ENCODE peak calls at places on chromosomes 3 and 15, in ten cellular contexts. F, K, C, H, V, L, E, U, J and S are unnamed samples.

GRCh38 chr15:67043939-67044771 is 21.2 kb upstream of the SMAD3 start:
- DNase-seq in K (no peak), J (no peak), E (peak), U (no peak), H (peak), L (no peak), C (no peak), V (peak), F (peak), S (peak)

GRCh38 chr3:185283374-185283935 is 29.6 kb upstream of the EHHADH start:
- DNase-seq in H (peak), J (no peak), C (no peak), F (no peak), U (no peak), L (no peak), K (no peak), V (peak), E (peak), S (no peak)

GRCh38 chr3:171189394-171189793 is 162.9 kb upstream of the SLC2A2 start:
- DNase-seq in H (no peak), V (no peak), J (no peak), F (no peak), C (no peak), K (no peak), L (no peak), E (no peak), U (no peak), S (no peak)

GRCh38 chr3:50418845-50419244 is 59.5 kb upstream of the TMEM115 start:
- DNase-seq in V (no peak), C (no peak), K (no peak), L (no peak), F (no peak), H (no peak), E (peak), U (no peak), J (no peak), S (no peak)

GRCh38 chr15:23687143-23687470 is at the start of gene NDN:
- DNase-seq in H (no peak), E (peak), C (no peak), U (peak), J (no peak), F (peak), V (no peak), K (no peak), L (peak), S (no peak)

GRCh38 chr15:31328999-31329639 is 2.5 kb downstream of the KLF13 start:
- DNase-seq in J (no peak), V (peak), L (peak), C (no peak), H (peak), F (peak), U (peak), K (no peak), E (no peak), S (no peak)

GRCh38 chr15:28125673-28126651 is 26.8 kb upstream of the OCA2 start:
- DNase-seq in E (peak), L (no peak), J (no peak), U (no peak), K (peak), C (no peak), H (peak), V (peak), F (peak), S (peak)

GRCh38 chr3:32794487-32795308 is 23.1 kb upstream of the TRIM71 start:
- DNase-seq in K (no peak), F (no peak), C (no peak), L (no peak), U (peak), H (no peak), J (no peak), V (peak), E (no peak), S (no peak)

GRCh38 chr3:142180761-142181362 is 31.5 kb upstream of the TFDP2 start:
- DNase-seq in L (peak), E (peak), V (peak), C (no peak), J (no peak), H (peak), F (peak), K (no peak), U (no peak), S (peak)

GRCh38 chr3:16400143-16400935 is 113.2 kb downstream of the RFTN1 start:
- DNase-seq in V (no peak), F (no peak), J (no peak), U (no peak), C (no peak), E (no peak), H (no peak), K (no peak), L (no peak), S (no peak)

GRCh38 chr15:92069308-92070244 is 216.1 kb downstream of the SLCO3A1 start:
- DNase-seq in U (no peak), H (peak), L (no peak), C (peak), V (peak), K (no peak), E (peak), J (peak), F (no peak), S (peak)
- H3K27ac ChIP-seq in U (peak), H (peak), L (no peak), C (peak), V (no peak), K (peak), E (no peak), J (peak), F (no peak), S (peak)

GRCh38 chr3:39810647-39811161 is 1.3 kb downstream of the MYRIP start:
- DNase-seq in C (no peak), F (peak), E (no peak), K (no peak), U (no peak), J (no peak), L (no peak), H (no peak), V (no peak), S (no peak)

GRCh38 chr3:39814007-39814406 is 4.6 kb downstream of the MYRIP start:
- DNase-seq in K (no peak), C (no peak), U (no peak), L (no peak), J (no peak), H (no peak), V (no peak), E (peak), F (no peak), S (no peak)

GRCh38 chr3:39811561-39811960 is 2.2 kb downstream of the MYRIP start:
- DNase-seq in H (no peak), V (no peak), K (no peak), U (no peak), L (no peak), J (no peak), F (no peak), E (no peak), C (no peak), S (no peak)

GRCh38 chr3:39809995-39810595 is 686 bp downstream of the MYRIP start:
- DNase-seq in C (no peak), F (peak), E (no peak), L (peak), V (no peak), K (no peak), U (no peak), J (no peak), H (no peak), S (no peak)

GRCh38 chr3:39812537-39812936 is 3.1 kb downstream of the MYRIP start:
- DNase-seq in F (peak), H (no peak), K (no peak), L (peak), C (no peak), E (peak), U (no peak), V (no peak), J (no peak), S (no peak)
- TF ChIP-seq CTCF in F (peak), H (peak), K (peak), L (peak), C (peak), E (peak), U (peak), V (peak), J (peak), S (peak)

DNA sequence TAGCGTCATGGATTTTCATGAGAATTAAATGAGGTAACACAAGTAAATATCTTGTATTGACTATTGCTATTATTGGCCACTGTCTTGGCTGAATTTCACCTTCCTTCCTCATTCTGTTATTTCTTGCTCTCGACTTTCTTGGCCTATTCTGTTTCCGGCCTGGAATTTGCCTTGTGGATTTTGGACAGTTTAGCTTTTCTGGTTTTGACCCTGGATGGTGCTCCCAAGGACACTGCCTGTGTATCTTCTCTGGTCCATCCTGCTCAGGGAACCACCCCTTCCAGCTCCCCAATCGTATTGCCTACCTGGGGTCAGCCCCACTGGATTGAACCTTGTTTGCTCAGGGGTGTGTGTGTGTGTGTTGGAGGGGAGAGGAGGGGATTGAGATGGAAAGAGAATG is 376.2 kb upstream of the C2CD4B start:
- DNase-seq in K (no peak), J (no peak), F (no peak), E (no peak), U (no peak), C (no peak), V (no peak), L (no peak), H (no peak), S (no peak)
- H3K27ac ChIP-seq in K (no peak), J (peak), F (no peak), E (no peak), U (no peak), C (no peak), V (no peak), L (no peak), H (no peak), S (peak)

GRCh38 chr15:54620916-54621315 is 575.8 kb downstream of the RSL24D1 start:
- DNase-seq in U (no peak), K (no peak), E (no peak), F (no peak), L (no peak), V (no peak), J (no peak), H (no peak), C (no peak), S (no peak)
- TF ChIP-seq CTCF in U (no peak), K (no peak), E (no peak), F (no peak), L (no peak), V (no peak), J (no peak), H (no peak), C (no peak), S (no peak)

DNA sequence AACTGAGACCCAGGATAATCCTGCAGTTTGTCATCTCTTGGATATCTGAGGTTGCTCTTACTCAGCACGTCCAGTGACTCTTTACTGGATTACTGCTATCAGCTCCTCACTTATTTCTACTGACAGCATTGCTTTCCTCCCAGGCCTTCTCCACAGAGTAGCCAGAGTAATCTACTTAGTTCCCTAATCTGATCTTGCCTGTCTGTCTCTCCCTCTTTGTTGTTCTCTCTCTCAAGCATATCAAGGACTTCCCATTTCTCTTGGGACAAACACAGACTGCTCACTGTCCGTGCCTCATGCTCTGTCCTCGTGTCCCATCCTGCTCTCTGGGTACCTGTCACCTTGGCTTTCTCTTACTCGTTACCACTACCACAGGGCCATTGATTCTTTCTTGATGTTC is 376.2 kb downstream of the FEZF2 start:
- DNase-seq in U (no peak), E (no peak), L (no peak), F (no peak), K (no peak), V (no peak), C (no peak), J (no peak), H (no peak), S (no peak)
- H3K27ac ChIP-seq in U (no peak), E (peak), L (no peak), F (peak), K (no peak), V (no peak), C (peak), J (no peak), H (no peak), S (no peak)

DNA sequence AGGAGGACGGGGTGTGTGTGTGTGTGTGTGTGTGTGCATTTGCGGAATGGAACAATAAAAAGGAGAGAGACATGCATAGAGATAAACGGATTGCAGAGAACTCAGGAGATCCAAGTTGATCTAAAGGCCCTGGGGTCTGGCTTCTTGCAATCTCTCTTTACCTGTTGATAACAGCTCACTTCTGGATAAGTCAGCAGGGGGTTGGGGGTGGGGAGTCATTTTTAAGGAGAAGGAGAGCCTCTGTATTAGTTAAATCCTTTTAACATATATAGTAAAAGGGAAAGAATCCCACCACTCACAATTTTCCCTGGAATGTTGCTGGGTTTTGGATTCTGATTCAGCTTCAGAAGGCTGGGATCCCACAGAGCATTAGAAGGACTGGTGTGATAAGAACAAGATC is 87.5 kb upstream of the MITF start:
- DNase-seq in H (no peak), V (no peak), U (no peak), L (no peak), C (no peak), J (no peak), E (no peak), K (no peak), F (no peak), S (no peak)
- TF ChIP-seq CTCF in H (no peak), V (no peak), U (no peak), L (no peak), C (no peak), J (no peak), E (no peak), K (no peak), F (no peak), S (no peak)

GRCh38 chr3:111319598-111319997 is 222.4 kb upstream of the CD96 start:
- DNase-seq in H (no peak), K (no peak), F (no peak), L (no peak), E (no peak), J (no peak), V (no peak), C (no peak), U (no peak), S (no peak)
- H3K27ac ChIP-seq in H (no peak), K (no peak), F (no peak), L (no peak), E (no peak), J (no peak), V (no peak), C (no peak), U (no peak), S (no peak)

GRCh38 chr3:155753038-155753647 is 8.3 kb upstream of the PLCH1 start:
- DNase-seq in F (peak), V (peak), L (no peak), J (no peak), C (no peak), E (peak), U (no peak), K (no peak), H (no peak), S (no peak)
- TF ChIP-seq CTCF in F (peak), V (peak), L (no peak), J (no peak), C (peak), E (peak), U (peak), K (peak), H (peak), S (no peak)